ENCODE peak calls at places on chromosome 16, in seven cellular contexts. M is hypothalamus, V is Daoy, H is left ventricle myocardium inferior, N is psoas muscle, R is NAMALWA, D is NCI-H446. U is an unnamed sample.

GRCh38 chr16:59878999-59879398 is 1144.9 kb upstream of the GOT2 start:
- DNase-seq in H (no peak), M (no peak), D (no peak), V (no peak), R (no peak), N (no peak), U (no peak)

GRCh38 chr16:85390511-85391174 is 222.5 kb upstream of the GSE1 start:
- DNase-seq in V (peak), H (peak), D (peak), N (peak), M (no peak), R (no peak), U (no peak)

GRCh38 chr16:87635541-87636049 is 33.3 kb downstream of the JPH3 start:
- DNase-seq in V (peak), D (no peak), N (peak), H (peak), M (peak), R (peak), U (peak)

GRCh38 chr16:64459821-64460220 is 662.0 kb downstream of the CDH11 start:
- DNase-seq in D (peak), V (no peak), R (no peak), M (no peak), H (no peak), N (no peak), U (no peak)

GRCh38 chr16:2820836-2821482 is 3.9 kb downstream of the PRSS21 start:
- DNase-seq in D (no peak), R (no peak), H (no peak), M (no peak), V (no peak), N (no peak), U (peak)

GRCh38 chr16:17328971-17329370 is 141.8 kb downstream of the XYLT1 start:
- DNase-seq in M (no peak), D (peak), V (no peak), N (no peak), H (no peak), R (no peak), U (no peak)

GRCh38 chr16:83530293-83530692 is 277.5 kb upstream of the HSBP1 start:
- DNase-seq in N (no peak), M (no peak), D (no peak), V (no peak), H (no peak), R (no peak), U (no peak)

GRCh38 chr16:58148526-58148925 is 19.3 kb upstream of the CFAP20 start:
- DNase-seq in H (no peak), M (no peak), D (no peak), V (no peak), N (no peak), R (no peak), U (no peak)

GRCh38 chr16:66007717-66008116 is 358.8 kb upstream of the CDH5 start:
- DNase-seq in D (no peak), N (peak), R (no peak), H (no peak), M (no peak), V (peak), U (no peak)

GRCh38 chr16:8998114-8998513 is 34.4 kb upstream of the USP7 start:
- DNase-seq in V (no peak), M (no peak), N (no peak), H (no peak), D (no peak), R (no peak), U (no peak)

GRCh38 chr16:84514874-84515835 is 10.7 kb upstream of the MEAK7 start:
- DNase-seq in R (peak), M (no peak), N (peak), H (peak), D (no peak), V (no peak), U (no peak)

GRCh38 chr16:54055864-54056263 is 230.7 kb downstream of the IRX3 start:
- DNase-seq in H (no peak), D (no peak), N (no peak), R (no peak), M (no peak), V (no peak), U (no peak)

GRCh38 chr16:82995927-82996441 is 369.2 kb downstream of the CDH13 start:
- DNase-seq in M (no peak), D (no peak), H (no peak), N (no peak), V (peak), R (no peak), U (no peak)

GRCh38 chr16:85784813-85785212 is 14.5 kb downstream of the EMC8 start:
- DNase-seq in D (no peak), N (no peak), R (no peak), M (no peak), H (no peak), V (no peak), U (no peak)

GRCh38 chr16:63787014-63787413 is 1334.8 kb downstream of the CDH11 start:
- DNase-seq in H (no peak), D (no peak), R (peak), N (no peak), V (no peak), M (no peak), U (no peak)

GRCh38 chr16:88346680-88347505 is 35.9 kb upstream of the ZNF469 start:
- DNase-seq in R (no peak), N (peak), M (no peak), H (peak), D (no peak), V (no peak), U (no peak)

GRCh38 chr16:73125860-73126259 is 77.9 kb upstream of the ZFHX3 start:
- DNase-seq in N (no peak), M (no peak), D (no peak), R (no peak), V (peak), H (no peak), U (no peak)

GRCh38 chr16:74024997-74025396 is 271.6 kb upstream of the PSMD7 start:
- DNase-seq in V (no peak), R (no peak), H (no peak), D (no peak), M (no peak), N (no peak), U (no peak)

GRCh38 chr16:72921620-72922019 is 126.3 kb downstream of the ZFHX3 start:
- DNase-seq in V (peak), D (peak), N (no peak), H (no peak), M (peak), R (no peak), U (peak)

GRCh38 chr16:54135361-54136275 is 151.0 kb downstream of the IRX3 start:
- DNase-seq in N (no peak), V (no peak), M (no peak), H (no peak), R (no peak), D (no peak), U (no peak)

U was measured in pancreas.